ENCODE peak calls at places on chromosomes 2 and 18, in eight cellular contexts. O is GM23338, C is MM.1S, E is hepatocyte, M is PC-3, V is neural progenitor cell, L is HCT116, Q is SK-N-SH. X is an unnamed sample.

GRCh38 chr2:231900486-231900942 is 25.7 kb downstream of the NPPC start:
- DNase-seq in O (peak), C (peak), E (peak), M (peak), V (peak), L (peak), Q (peak), X (peak)

GRCh38 chr2:8840475-8841091 is 3.2 kb upstream of the KIDINS220 start:
- DNase-seq in O (no peak), C (no peak), E (no peak), M (no peak), V (no peak), L (no peak), Q (no peak), X (no peak)

GRCh38 chr2:166088634-166089033 is 39.2 kb downstream of the SCN1A start:
- DNase-seq in O (no peak), C (no peak), E (no peak), M (no peak), V (no peak), L (no peak), Q (no peak), X (no peak)

GRCh38 chr18:79480171-79480981 is 84.6 kb downstream of the NFATC1 start:
- DNase-seq in O (no peak), C (no peak), E (no peak), M (no peak), V (no peak), L (no peak), Q (no peak), X (no peak)

GRCh38 chr2:220531216-220531615 is 903.8 kb downstream of the SLC4A3 start:
- DNase-seq in O (no peak), C (no peak), E (no peak), M (peak), V (no peak), L (no peak), Q (no peak), X (no peak)

GRCh38 chr2:163347982-163348842 is 387.6 kb downstream of the FIGN start:
- DNase-seq in O (peak), C (no peak), E (peak), M (peak), V (peak), L (peak), Q (no peak), X (no peak)

GRCh38 chr2:182605166-182605565 is 110.9 kb upstream of the DNAJC10 start:
- DNase-seq in O (no peak), C (no peak), E (no peak), M (no peak), V (no peak), L (no peak), Q (no peak), X (no peak)

GRCh38 chr2:61718965-61719364 is 134.9 kb downstream of the FAM161A start:
- DNase-seq in O (no peak), C (no peak), E (no peak), M (no peak), V (no peak), L (no peak), Q (no peak), X (no peak)

GRCh38 chr2:64832926-64833325 is 156.3 kb upstream of the SLC1A4 start:
- DNase-seq in O (no peak), C (no peak), E (no peak), M (peak), V (no peak), L (no peak), Q (no peak), X (no peak)
- TF ChIP-seq EZH2phosphoT487 in O (no peak), C (no peak), E (no peak), M (no peak), V (no peak), L (no peak), Q (no peak), X (no peak)

GRCh38 chr2:118246726-118247125 is 158.5 kb downstream of the INSIG2 start:
- DNase-seq in O (no peak), C (no peak), E (no peak), M (peak), V (no peak), L (no peak), Q (no peak), X (no peak)
- H3K4me2 ChIP-seq in O (no peak), C (no peak), E (no peak), M (no peak), V (no peak), L (no peak), Q (no peak), X (no peak)

GRCh38 chr2:27569398-27569797 is 13.4 kb upstream of the ZNF512 start:
- DNase-seq in O (no peak), C (no peak), E (no peak), M (no peak), V (no peak), L (no peak), Q (no peak), X (no peak)

GRCh38 chr2:27571197-27571596 is 11.6 kb upstream of the ZNF512 start:
- DNase-seq in O (no peak), C (no peak), E (no peak), M (no peak), V (no peak), L (no peak), Q (no peak), X (no peak)

GRCh38 chr2:27571681-27572080 is 11.2 kb upstream of the ZNF512 start:
- DNase-seq in O (no peak), C (no peak), E (no peak), M (no peak), V (no peak), L (no peak), Q (no peak), X (no peak)

GRCh38 chr2:27561060-27561459 is 21.8 kb upstream of the ZNF512 start:
- DNase-seq in O (no peak), C (no peak), E (no peak), M (no peak), V (no peak), L (no peak), Q (no peak), X (no peak)

DNA sequence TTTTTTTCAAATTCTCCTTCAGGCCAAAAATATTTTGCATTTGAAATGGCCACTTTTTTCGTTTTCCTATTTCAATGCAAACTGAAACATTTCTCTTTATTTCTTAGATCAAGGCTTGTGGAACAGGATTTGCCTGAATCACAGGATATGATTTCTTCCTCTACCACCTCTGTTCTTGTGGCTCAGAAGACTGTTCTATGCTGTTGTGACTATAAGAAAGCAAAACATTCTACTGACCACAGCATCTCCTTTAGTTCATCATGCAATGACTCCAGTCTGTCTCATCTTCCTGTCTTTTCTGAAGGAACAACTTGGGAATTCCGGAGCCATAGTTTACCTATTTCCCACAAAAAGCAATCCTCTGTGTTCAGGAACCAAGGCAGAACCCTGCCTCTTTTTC is 16.2 kb upstream of the ZNF512 start:
- DNase-seq in O (no peak), C (no peak), E (no peak), M (peak), V (no peak), L (no peak), Q (no peak), X (no peak)
- TF ChIP-seq CTCF in O (no peak), C (no peak), E (no peak), M (no peak), V (no peak), L (no peak), Q (no peak), X (no peak)

GRCh38 chr2:113826346-113827285 is 63.3 kb upstream of the ACTR3 start:
- DNase-seq in O (peak), C (no peak), E (no peak), M (no peak), V (peak), L (no peak), Q (no peak), X (no peak)
- TF ChIP-seq EZH2phosphoT487 in O (no peak), C (no peak), E (no peak), M (no peak), V (no peak), L (no peak), Q (no peak), X (no peak)

GRCh38 chr2:170170281-170171035 is 7.5 kb upstream of the MYO3B start:
- DNase-seq in O (peak), C (no peak), E (peak), M (no peak), V (no peak), L (no peak), Q (no peak), X (no peak)
- H3K4me2 ChIP-seq in O (peak), C (no peak), E (peak), M (no peak), V (no peak), L (no peak), Q (no peak), X (no peak)

GRCh38 chr2:41872646-41873045 is 175.2 kb upstream of the PKDCC start:
- DNase-seq in O (no peak), C (no peak), E (no peak), M (no peak), V (no peak), L (no peak), Q (no peak), X (no peak)

GRCh38 chr2:41870257-41870570 is 177.6 kb upstream of the PKDCC start:
- DNase-seq in O (no peak), C (no peak), E (no peak), M (no peak), V (no peak), L (no peak), Q (no peak), X (no peak)

GRCh38 chr2:41873102-41873501 is 174.7 kb upstream of the PKDCC start:
- DNase-seq in O (no peak), C (no peak), E (no peak), M (no peak), V (no peak), L (no peak), Q (no peak), X (no peak)

GRCh38 chr2:41869542-41870256 is 178.1 kb upstream of the PKDCC start:
- DNase-seq in O (peak), C (peak), E (peak), M (peak), V (peak), L (peak), Q (peak), X (peak)

DNA sequence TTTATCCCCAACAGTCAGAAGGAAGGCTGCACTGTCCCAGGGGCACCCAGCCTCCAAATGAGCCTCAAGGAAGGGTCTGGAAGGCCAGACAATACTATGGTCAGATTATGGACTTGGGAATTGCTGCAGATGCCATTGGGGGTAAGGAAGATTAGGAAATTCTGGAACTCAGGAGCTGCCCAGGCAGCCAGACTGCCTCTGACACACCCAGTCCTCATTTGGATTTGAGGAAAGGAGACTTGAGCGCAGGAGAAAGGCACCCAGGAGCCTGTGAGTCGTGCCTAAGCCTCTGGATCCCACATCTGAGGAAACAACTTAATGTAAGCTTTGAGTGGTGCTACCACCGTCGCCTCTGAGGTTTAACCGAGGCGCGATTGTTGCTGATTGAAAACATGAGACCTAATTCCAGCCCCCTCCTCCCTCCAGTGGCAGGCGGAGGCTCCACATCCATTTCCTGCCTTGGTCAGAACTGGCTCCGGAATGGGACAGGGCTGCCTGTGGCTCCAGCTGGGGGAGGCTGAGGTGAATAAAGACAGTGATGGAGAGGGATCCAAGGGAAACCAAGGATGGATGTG is 176.8 kb upstream of the PKDCC start:
- DNase-seq in O (peak), C (no peak), E (no peak), M (no peak), V (peak), L (no peak), Q (peak), X (no peak)
- TF ChIP-seq CTCF in O (peak), C (no peak), E (peak), M (no peak), V (peak), L (no peak), Q (peak), X (no peak)

DNA sequence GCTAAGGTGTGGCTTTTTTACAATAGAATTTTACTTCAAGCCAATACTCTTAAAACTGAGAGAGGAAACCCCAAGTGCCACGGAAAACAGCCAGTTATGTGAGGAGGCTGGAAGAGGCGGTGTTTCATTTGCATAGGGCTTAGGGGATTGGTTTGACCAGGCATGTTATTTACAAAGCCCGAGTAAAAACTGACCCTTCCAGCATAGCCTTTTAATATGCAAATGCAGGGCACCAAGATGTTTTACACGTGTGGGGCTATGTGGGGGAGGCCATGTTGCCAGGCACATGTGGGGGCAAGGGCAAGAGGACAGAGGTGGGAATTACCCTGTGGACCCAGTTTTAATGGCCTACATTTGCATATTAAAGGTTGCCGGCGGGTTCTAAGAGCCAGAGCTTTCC is 11.5 kb upstream of the SUMO1 start:
- DNase-seq in O (peak), C (no peak), E (no peak), M (no peak), V (peak), L (no peak), Q (no peak), X (no peak)
- TF ChIP-seq EZH2phosphoT487 in O (no peak), C (no peak), E (no peak), M (no peak), V (no peak), L (no peak), Q (no peak), X (no peak)

DNA sequence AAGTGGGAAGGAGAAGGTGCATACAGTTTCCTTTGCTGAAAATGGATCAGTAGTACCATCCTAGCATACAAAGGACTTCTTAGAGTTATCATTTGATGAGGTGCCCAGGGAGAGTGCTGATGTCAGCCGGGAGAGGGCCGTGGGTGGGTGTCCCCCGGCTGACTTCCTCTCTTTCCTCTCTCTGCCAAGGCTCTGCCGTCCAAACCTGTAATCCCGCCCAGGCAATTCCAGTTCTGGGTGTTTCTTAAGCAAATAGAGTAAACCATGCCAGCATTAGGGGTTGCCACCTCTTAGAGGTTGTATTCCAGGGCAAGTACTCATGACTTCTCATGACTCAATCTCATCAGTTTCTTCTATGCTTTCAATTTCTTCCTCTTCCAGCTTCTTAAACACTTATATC is 117.2 kb downstream of the GATA6 start:
- DNase-seq in O (no peak), C (no peak), E (peak), M (peak), V (no peak), L (no peak), Q (no peak), X (no peak)
- H3K4me2 ChIP-seq in O (no peak), C (no peak), E (no peak), M (peak), V (no peak), L (no peak), Q (no peak), X (no peak)

GRCh38 chr2:124561486-124561885 is 536.4 kb downstream of the CNTNAP5 start:
- DNase-seq in O (no peak), C (no peak), E (no peak), M (no peak), V (no peak), L (no peak), Q (no peak), X (no peak)

GRCh38 chr2:124566518-124566970 is 541.5 kb downstream of the CNTNAP5 start:
- DNase-seq in O (no peak), C (no peak), E (no peak), M (peak), V (no peak), L (no peak), Q (no peak), X (no peak)

GRCh38 chr2:124560592-124561112 is 535.6 kb downstream of the CNTNAP5 start:
- DNase-seq in O (no peak), C (peak), E (no peak), M (no peak), V (no peak), L (no peak), Q (no peak), X (no peak)

GRCh38 chr2:124559236-124559635 is 534.1 kb downstream of the CNTNAP5 start:
- DNase-seq in O (no peak), C (no peak), E (no peak), M (no peak), V (no peak), L (no peak), Q (no peak), X (no peak)

GRCh38 chr2:124563415-124563814 is 538.3 kb downstream of the CNTNAP5 start:
- DNase-seq in O (peak), C (peak), E (no peak), M (no peak), V (no peak), L (no peak), Q (no peak), X (no peak)
- TF ChIP-seq CTCF in O (peak), C (no peak), E (no peak), M (no peak), V (no peak), L (no peak), Q (no peak), X (no peak)

GRCh38 chr18:9475643-9476580 is 599 bp downstream of the RALBP1 start:
- DNase-seq in O (peak), C (peak), E (peak), M (peak), V (no peak), L (no peak), Q (peak), X (peak)
- TF ChIP-seq EZH2phosphoT487 in O (no peak), C (no peak), E (no peak), M (no peak), V (no peak), L (no peak), Q (no peak), X (no peak)